ENCODE peak calls at places on chromosomes 3 and 15, in nine cellular contexts. T is MM.1S; X is uterus; P is activated naive CD4-positive, alpha-beta T cell treated with anti-CD3 and anti-CD28 coated beads, Interleukin-2, amount 10 ng/mL, durations not matched to agents 7 days and 5 days; S is omental fat pad; G is HT1080; K is T-cell; A is kidney glomerular epithelial cell; W is NCI-H2029. C is an unnamed sample.

GRCh38 chr3:12442654-12443501 is 41.4 kb upstream of the TSEN2 start:
- DNase-seq in T (no peak), X (no peak), P (no peak), S (no peak), G (no peak), K (no peak), A (no peak), W (no peak), C (no peak)

GRCh38 chr3:144273611-144274010 is 302.0 kb downstream of the DIPK2A start:
- DNase-seq in T (no peak), X (no peak), P (no peak), S (no peak), G (peak), K (no peak), A (peak), W (no peak), C (no peak)

GRCh38 chr3:85360742-85361387 is 402.1 kb downstream of the CADM2 start:
- DNase-seq in T (peak), X (no peak), P (peak), S (no peak), G (peak), K (no peak), A (peak), W (peak), C (peak)

GRCh38 chr3:46880884-46881818 is 3.6 kb downstream of the PTH1R start:
- DNase-seq in T (no peak), X (peak), P (no peak), S (no peak), G (no peak), K (no peak), A (no peak), W (no peak), C (no peak)

GRCh38 chr3:114850913-114851312 is 296.2 kb downstream of the ZBTB20 start:
- DNase-seq in T (no peak), X (no peak), P (no peak), S (no peak), G (peak), K (no peak), A (peak), W (no peak), C (no peak)

GRCh38 chr3:144018776-144019175 is 47.2 kb downstream of the DIPK2A start:
- DNase-seq in T (no peak), X (no peak), P (no peak), S (no peak), G (peak), K (no peak), A (peak), W (no peak), C (no peak)

GRCh38 chr3:80079886-80080285 is 312.1 kb upstream of the ROBO1 start:
- DNase-seq in T (no peak), X (no peak), P (no peak), S (no peak), G (no peak), K (no peak), A (no peak), W (no peak), C (no peak)

GRCh38 chr15:48397841-48398240 is 66.6 kb downstream of the DUT start:
- DNase-seq in T (no peak), X (peak), P (no peak), S (no peak), G (no peak), K (no peak), A (no peak), W (no peak), C (no peak)

GRCh38 chr15:91555307-91555706 is 298.2 kb upstream of the SLCO3A1 start:
- DNase-seq in T (no peak), X (no peak), P (no peak), S (no peak), G (peak), K (no peak), A (no peak), W (no peak), C (no peak)